ENCODE peak calls at places on chromosomes 13 and 19, in ten cellular contexts. X is nucleus accumbens, J is HuH-7.5, G is neuronal stem cell, P is caudate nucleus, Q is GM23248, N is activated T-cell treated with anti-CD3 and anti-CD28 coated beads for 1 hour, D is neural crest cell, E is T follicular helper cell, R is NCI-H1105. K is an unnamed sample.

GRCh38 chr13:32125746-32126145 is 94.2 kb downstream of the FRY start:
- DNase-seq in X (no peak), J (no peak), G (no peak), P (no peak), Q (peak), N (no peak), D (no peak), E (no peak), R (no peak), K (no peak)

GRCh38 chr19:40907968-40908735 is 26.1 kb upstream of the CYP2A7 start:
- DNase-seq in X (no peak), J (no peak), G (no peak), P (no peak), Q (peak), N (peak), D (no peak), E (peak), R (no peak), K (no peak)

GRCh38 chr13:44109986-44110640 is 230.4 kb downstream of the LACC1 start:
- DNase-seq in X (no peak), J (no peak), G (no peak), P (no peak), Q (no peak), N (no peak), D (no peak), E (no peak), R (no peak), K (no peak)

GRCh38 chr19:11659612-11660011 is 62.3 kb downstream of the ZNF627 start:
- DNase-seq in X (no peak), J (no peak), G (no peak), P (no peak), Q (peak), N (no peak), D (no peak), E (no peak), R (no peak), K (peak)

GRCh38 chr19:1747285-1748114 is 5.8 kb upstream of the ONECUT3 start:
- DNase-seq in X (no peak), J (no peak), G (no peak), P (no peak), Q (peak), N (peak), D (no peak), E (no peak), R (no peak), K (no peak)

GRCh38 chr13:46359731-46360130 is 27.3 kb downstream of the RUBCNL start:
- DNase-seq in X (no peak), J (no peak), G (no peak), P (no peak), Q (peak), N (no peak), D (no peak), E (no peak), R (no peak), K (no peak)

GRCh38 chr13:100100115-100100879 is 11.4 kb downstream of the PCCA start:
- DNase-seq in X (peak), J (no peak), G (no peak), P (no peak), Q (peak), N (no peak), D (no peak), E (no peak), R (no peak), K (no peak)

GRCh38 chr19:41575998-41576397 is at the start of gene CEACAM21:
- DNase-seq in X (no peak), J (no peak), G (no peak), P (no peak), Q (no peak), N (no peak), D (no peak), E (peak), R (no peak), K (no peak)

GRCh38 chr19:11382898-11383705 is 1.0 kb downstream of the EPOR start:
- DNase-seq in X (no peak), J (peak), G (no peak), P (no peak), Q (peak), N (peak), D (peak), E (peak), R (peak), K (no peak)

GRCh38 chr13:32538234-32538620 is 368 bp downstream of the N4BP2L2 start:
- DNase-seq in X (peak), J (no peak), G (no peak), P (no peak), Q (peak), N (no peak), D (peak), E (no peak), R (no peak), K (peak)

GRCh38 chr19:10379880-10380310 is 477 bp downstream of the TYK2 start:
- DNase-seq in X (no peak), J (no peak), G (no peak), P (no peak), Q (peak), N (no peak), D (no peak), E (no peak), R (no peak), K (no peak)

GRCh38 chr19:46618670-46619231 is 6.1 kb downstream of the PTGIR start:
- DNase-seq in X (no peak), J (no peak), G (no peak), P (no peak), Q (peak), N (no peak), D (no peak), E (no peak), R (peak), K (no peak)

GRCh38 chr13:102974574-102975195 is 91.5 kb downstream of the SLC10A2 start:
- DNase-seq in X (no peak), J (no peak), G (no peak), P (no peak), Q (no peak), N (no peak), D (no peak), E (no peak), R (no peak), K (no peak)